ENCODE peak calls at places on chromosomes 3 and 15, in eight cellular contexts. E is renal cortical epithelial cell; I is foreskin fibroblast; T is epithelial cell of esophagus; P is stimulated activated CD4-positive, alpha-beta T cell treated with anti-CD3 and anti-CD28 coated beads, Interleukin-1b, Interleukin-23, amount 100 ng/mL, for 4 hours; G is brain microvascular endothelial cell; N is ELR; A is tibial artery. Y is an unnamed sample.
A peak's percentile ranks its signal among the peaks of the same experiment; 100 is the strongest.

GRCh38 chr15:38895326-38896282 is 331.0 kb upstream of the RASGRP1 start:
- DNase-seq in I (peak; percentile 88), G (peak; percentile 86), A (no peak), P (no peak), T (no peak), E (no peak), N (peak; percentile 80), Y (no peak)

GRCh38 chr3:67077656-67078055 is 79.5 kb downstream of the KBTBD8 start:
- DNase-seq in T (peak; percentile 60), G (no peak), E (no peak), P (no peak), N (no peak), A (no peak), I (peak; percentile 74), Y (no peak)

GRCh38 chr3:46624976-46625490 is 12.7 kb downstream of the FAM240A start:
- DNase-seq in T (no peak), P (no peak), A (no peak), E (no peak), G (no peak), N (no peak), I (no peak), Y (no peak)

GRCh38 chr3:71465371-71466007 is 118.0 kb downstream of the FOXP1 start:
- DNase-seq in A (no peak), T (no peak), I (no peak), N (no peak), P (no peak), G (no peak), E (no peak), Y (no peak)

GRCh38 chr15:77030928-77031375 is 36.0 kb downstream of the PSTPIP1 start:
- DNase-seq in G (no peak), I (no peak), T (no peak), A (peak; percentile 60), N (no peak), E (no peak), P (no peak), Y (no peak)

GRCh38 chr3:130480736-130481135 is 36.2 kb upstream of the COL6A6 start:
- DNase-seq in I (peak; percentile 41), T (peak; percentile 41), G (peak; percentile 28), A (no peak), P (no peak), N (peak; percentile 41), E (peak; percentile 36), Y (peak; percentile 44)

GRCh38 chr3:81728766-81729544 is 32.5 kb downstream of the GBE1 start:
- DNase-seq in N (peak; percentile 81), T (peak; percentile 45), I (peak; percentile 70), A (no peak), E (peak; percentile 72), P (no peak), G (no peak), Y (no peak)

GRCh38 chr3:152320201-152320617 is 51.5 kb downstream of the MBNL1 start:
- DNase-seq in T (no peak), I (no peak), A (no peak), G (peak; percentile 53), E (no peak), N (peak; percentile 40), P (no peak), Y (no peak)

GRCh38 chr3:43192028-43192427 is 86.1 kb upstream of the POMGNT2 start:
- DNase-seq in P (no peak), I (no peak), T (no peak), G (no peak), A (no peak), E (no peak), N (no peak), Y (no peak)

Y was measured in Calu3.